ENCODE peak calls at places on chromosomes 7 and 10, in ten cellular contexts. B is chondrocyte, L is ureter, I is C1 segment of cervical spinal cord, Y is lower lobe of right lung, G is lower leg skin, O is prostate gland, E is left ventricle myocardium superior, Z is RPMI8226, R is ELR. D is an unnamed sample.

GRCh38 chr7:72465521-72465920 is 53.4 kb upstream of the CALN1 start:
- DNase-seq in B (no peak), L (no peak), I (no peak), Y (no peak), G (no peak), O (no peak), E (no peak), Z (no peak), R (no peak), D (no peak)

GRCh38 chr10:18140957-18141888 is 999 bp downstream of the CACNB2 start:
- DNase-seq in B (no peak), L (no peak), I (peak; percentile 35), Y (no peak), G (no peak), O (no peak), E (no peak), Z (no peak), R (no peak), D (no peak)

GRCh38 chr10:72186213-72186612 is 29.6 kb upstream of the ANAPC16 start:
- DNase-seq in B (no peak), L (no peak), I (no peak), Y (no peak), G (no peak), O (no peak), E (no peak), Z (no peak), R (no peak), D (no peak)

GRCh38 chr10:104273899-104274575 is 5.1 kb downstream of the GSTO2 start:
- DNase-seq in B (no peak), L (no peak), I (no peak), Y (no peak), G (no peak), O (no peak), E (no peak), Z (no peak), R (no peak), D (no peak)

GRCh38 chr10:96044686-96045085 is 1.3 kb downstream of the CCNJ start:
- DNase-seq in B (no peak), L (no peak), I (no peak), Y (no peak), G (no peak), O (no peak), E (no peak), Z (no peak), R (peak; percentile 53), D (no peak)

GRCh38 chr7:158488225-158488889 is 99.3 kb downstream of the PTPRN2 start:
- DNase-seq in B (no peak), L (no peak), I (no peak), Y (no peak), G (no peak), O (no peak), E (no peak), Z (no peak), R (no peak), D (no peak)

GRCh38 chr7:80362677-80363076 is 149.2 kb downstream of the GNAT3 start:
- DNase-seq in B (no peak), L (no peak), I (no peak), Y (no peak), G (no peak), O (no peak), E (no peak), Z (no peak), R (peak; percentile 27), D (no peak)

GRCh38 chr7:94338921-94339371 is 55.7 kb upstream of the COL1A2 start:
- DNase-seq in B (no peak), L (no peak), I (no peak), Y (no peak), G (no peak), O (no peak), E (no peak), Z (no peak), R (peak; percentile 86), D (no peak)

GRCh38 chr10:72081772-72082590 is 6.4 kb downstream of the SPOCK2 start:
- DNase-seq in B (no peak), L (no peak), I (no peak), Y (peak; percentile 69), G (peak; percentile 81), O (peak; percentile 36), E (no peak), Z (peak; percentile 85), R (no peak), D (no peak)

GRCh38 chr7:4169505-4169904 is 512.6 kb upstream of the FOXK1 start:
- DNase-seq in B (no peak), L (no peak), I (no peak), Y (no peak), G (no peak), O (no peak), E (peak; percentile 15), Z (peak; percentile 52), R (no peak), D (no peak)

GRCh38 chr10:122461367-122461728 is at the start of gene HTRA1:
- DNase-seq in B (no peak), L (peak; percentile 74), I (peak; percentile 92), Y (peak; percentile 75), G (peak; percentile 95), O (peak; percentile 64), E (peak; percentile 91), Z (no peak), R (peak; percentile 65), D (peak; percentile 80)

GRCh38 chr7:100483728-100484635 is at the start of gene NYAP1:
- DNase-seq in B (no peak), L (no peak), I (peak; percentile 68), Y (peak; percentile 62), G (peak; percentile 91), O (peak; percentile 67), E (peak; percentile 73), Z (no peak), R (peak; percentile 52), D (peak; percentile 48)